ENCODE peak calls at places on chromosomes 7 and 10, in six cellular contexts. G is HCT116, M is SK-N-SH, L is K562, C is HepG2, R is GM12878. Z is an unnamed sample.
A peak's percentile ranks its signal among the peaks of the same experiment; 100 is the strongest.

GRCh38 chr10:92110039-92110794 is 180.7 kb downstream of the CPEB3 start:
- DNase-seq in G (no peak), M (no peak), L (no peak), R (no peak), C (no peak), Z (no peak)

GRCh38 chr7:37354661-37355131 is 94.0 kb downstream of the ELMO1 start:
- DNase-seq in L (peak; percentile 33), C (no peak), M (no peak), G (no peak), R (no peak), Z (no peak)

GRCh38 chr10:100883322-100883821 is 29.4 kb upstream of the SLF2 start:
- DNase-seq in G (no peak), L (no peak), C (no peak), R (no peak), M (no peak), Z (no peak)

GRCh38 chr10:38605153-38605661 is 511.1 kb downstream of the ZNF37A start:
- DNase-seq in R (no peak), G (no peak), M (no peak), L (no peak), C (no peak), Z (no peak)

GRCh38 chr7:29265208-29265923 is 70.8 kb downstream of the CHN2 start:
- DNase-seq in R (no peak), C (no peak), G (no peak), M (no peak), L (no peak), Z (peak; percentile 40)

GRCh38 chr7:26170663-26171062 is 18.7 kb downstream of the NFE2L3 start:
- DNase-seq in R (no peak), L (no peak), C (no peak), G (no peak), M (no peak), Z (no peak)

GRCh38 chr10:117439243-117439912 is 64.1 kb upstream of the PDZD8 start:
- DNase-seq in R (no peak), C (no peak), G (no peak), M (no peak), L (no peak), Z (no peak)

GRCh38 chr10:15313844-15314243 is 57.2 kb downstream of the FAM171A1 start:
- DNase-seq in L (peak; percentile 32), M (peak; percentile 78), C (no peak), G (no peak), R (no peak), Z (no peak)

GRCh38 chr7:38773430-38773829 is 135.6 kb downstream of the VPS41 start:
- DNase-seq in L (no peak), R (no peak), G (no peak), C (no peak), M (no peak), Z (no peak)

GRCh38 chr7:92961966-92962365 is 125.6 kb upstream of the CDK6 start:
- DNase-seq in C (no peak), M (no peak), R (no peak), G (no peak), L (no peak), Z (no peak)

GRCh38 chr7:774161-775109 is 47.4 kb upstream of the PRKAR1B start:
- DNase-seq in L (peak; percentile 47), C (no peak), G (peak; percentile 7), M (peak; percentile 93), R (no peak), Z (peak; percentile 96)

GRCh38 chr7:77295549-77295948 is 95.9 kb upstream of the FGL2 start:
- DNase-seq in C (no peak), M (no peak), R (no peak), G (no peak), L (no peak), Z (no peak)

GRCh38 chr7:69840248-69840647 is 242.0 kb downstream of the AUTS2 start:
- DNase-seq in M (no peak), C (no peak), L (no peak), R (no peak), G (no peak), Z (no peak)

GRCh38 chr7:69843653-69844052 is 245.4 kb downstream of the AUTS2 start:
- DNase-seq in R (peak; percentile 74), G (no peak), C (no peak), L (no peak), M (no peak), Z (no peak)

GRCh38 chr7:69837387-69838068 is 239.3 kb downstream of the AUTS2 start:
- DNase-seq in C (no peak), L (no peak), G (no peak), M (no peak), R (no peak), Z (peak; percentile 73)

GRCh38 chr7:69844264-69844868 is 246.1 kb downstream of the AUTS2 start:
- DNase-seq in L (no peak), M (no peak), C (no peak), G (no peak), R (no peak), Z (no peak)

GRCh38 chr7:69839782-69840181 is 241.5 kb downstream of the AUTS2 start:
- DNase-seq in L (no peak), R (no peak), C (no peak), G (no peak), M (no peak), Z (no peak)
- TF ChIP-seq JUND in L (no peak), R (no peak), C (no peak), G (no peak), M (no peak), Z (no peak)

DNA sequence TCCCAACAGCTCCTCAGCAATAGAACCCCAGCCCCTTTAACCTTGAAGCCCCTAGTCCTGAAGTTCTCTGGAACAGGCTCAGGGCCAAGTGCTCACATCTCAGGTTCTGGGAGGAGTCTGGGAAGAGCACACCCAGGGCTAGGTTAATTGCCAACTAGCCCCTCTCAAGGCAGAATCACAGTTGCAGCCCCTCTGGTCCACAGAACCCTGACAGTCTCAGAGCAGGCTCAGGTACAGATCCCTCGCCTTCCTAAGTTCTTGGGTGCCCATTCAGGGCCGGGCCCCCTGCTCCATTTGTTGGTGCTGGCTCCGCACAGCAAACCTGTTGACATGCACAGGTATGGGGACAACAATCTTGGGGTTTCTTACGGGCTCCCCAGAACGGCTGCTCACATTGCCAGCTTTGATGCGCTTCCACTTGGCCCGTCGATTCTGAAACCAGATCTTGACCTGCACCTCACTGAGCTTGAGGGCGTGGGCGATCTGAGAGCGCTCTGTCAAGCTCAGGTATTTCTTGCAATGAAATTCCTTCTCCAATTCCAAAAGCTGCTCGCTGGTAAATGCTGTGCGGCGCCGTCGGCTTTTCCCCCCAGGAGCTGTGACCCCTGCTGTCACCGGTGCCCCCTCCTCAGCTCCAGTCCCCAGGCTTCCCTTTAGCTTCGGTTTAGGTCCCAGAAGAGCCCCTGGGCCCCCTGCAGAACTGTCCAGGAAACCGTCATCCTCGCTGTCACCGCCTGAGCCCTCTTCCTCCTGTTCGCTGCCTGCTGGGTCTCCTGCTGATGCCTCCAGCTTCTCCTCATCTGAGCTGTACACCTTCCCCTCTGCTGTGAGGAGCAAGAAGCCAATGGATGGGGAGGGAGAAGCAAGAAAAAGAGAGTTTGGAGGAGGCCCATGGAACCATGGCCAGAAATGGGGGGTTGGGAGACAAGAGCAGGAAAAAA is 18.9 kb downstream of the GBX1 start:
- DNase-seq in G (no peak), C (no peak), L (no peak), M (no peak), R (no peak), Z (no peak)
- H3K27ac ChIP-seq in G (no peak overlapping the region), C (no peak overlapping the region), L (no peak overlapping the region), M (no peak overlapping the region), R (no peak overlapping the region), Z (no peak overlapping the region)

GRCh38 chr7:151820486-151821105 is 56.3 kb downstream of the PRKAG2 start:
- DNase-seq in L (no peak), R (no peak), M (no peak), G (no peak), C (no peak), Z (no peak)

GRCh38 chr7:151823783-151824182 is 53.1 kb downstream of the PRKAG2 start:
- DNase-seq in C (no peak), M (no peak), R (no peak), L (no peak), G (no peak), Z (no peak)

GRCh38 chr7:151821226-151821625 is 55.7 kb downstream of the PRKAG2 start:
- DNase-seq in C (no peak), M (no peak), G (no peak), R (no peak), L (no peak), Z (no peak)

GRCh38 chr7:151822541-151823181 is 54.3 kb downstream of the PRKAG2 start:
- DNase-seq in L (no peak), R (no peak), C (no peak), M (no peak), G (no peak), Z (no peak)

GRCh38 chr7:151821806-151822540 is 54.9 kb downstream of the PRKAG2 start:
- DNase-seq in R (no peak), C (no peak), G (no peak), M (no peak), L (no peak), Z (no peak)
- TF ChIP-seq JUND in R (no peak), C (no peak), G (no peak), M (no peak), L (no peak), Z (no peak)

GRCh38 chr10:60816624-60817023 is 38.3 kb downstream of the CDK1 start:
- DNase-seq in G (peak; percentile 64), C (peak; percentile 71), M (peak; percentile 68), L (peak; percentile 89), R (peak; percentile 26), Z (no peak)
- H3K27ac ChIP-seq in G (no peak overlapping the region), C (no peak overlapping the region), M (peak overlapping the region; percentile 88), L (no peak overlapping the region), R (no peak overlapping the region), Z (no peak overlapping the region)

DNA sequence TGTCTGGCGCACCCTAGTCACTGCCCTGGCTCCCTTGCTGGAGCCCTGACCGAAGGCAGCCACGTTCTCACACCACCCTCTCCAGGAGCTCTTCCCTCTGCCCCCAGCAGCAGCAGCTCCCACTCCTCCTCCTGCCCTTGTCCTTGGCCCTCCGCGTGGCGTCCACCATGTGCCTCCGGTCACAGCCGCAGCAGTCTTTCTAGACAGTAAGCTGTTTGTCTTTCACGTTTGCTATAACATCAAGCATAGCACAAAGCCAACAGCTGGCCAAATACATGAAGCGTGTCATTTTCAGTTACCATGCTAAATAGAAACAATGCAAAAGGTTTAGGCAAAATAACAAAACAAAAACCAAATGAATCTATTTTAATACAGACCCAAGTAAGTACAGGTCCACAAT is 3.3 kb downstream of the PITRM1 start:
- DNase-seq in R (no peak), L (no peak), C (no peak), M (no peak), G (no peak), Z (no peak)
- TF ChIP-seq JUND in R (no peak), L (no peak), C (no peak), M (no peak), G (no peak), Z (no peak)

DNA sequence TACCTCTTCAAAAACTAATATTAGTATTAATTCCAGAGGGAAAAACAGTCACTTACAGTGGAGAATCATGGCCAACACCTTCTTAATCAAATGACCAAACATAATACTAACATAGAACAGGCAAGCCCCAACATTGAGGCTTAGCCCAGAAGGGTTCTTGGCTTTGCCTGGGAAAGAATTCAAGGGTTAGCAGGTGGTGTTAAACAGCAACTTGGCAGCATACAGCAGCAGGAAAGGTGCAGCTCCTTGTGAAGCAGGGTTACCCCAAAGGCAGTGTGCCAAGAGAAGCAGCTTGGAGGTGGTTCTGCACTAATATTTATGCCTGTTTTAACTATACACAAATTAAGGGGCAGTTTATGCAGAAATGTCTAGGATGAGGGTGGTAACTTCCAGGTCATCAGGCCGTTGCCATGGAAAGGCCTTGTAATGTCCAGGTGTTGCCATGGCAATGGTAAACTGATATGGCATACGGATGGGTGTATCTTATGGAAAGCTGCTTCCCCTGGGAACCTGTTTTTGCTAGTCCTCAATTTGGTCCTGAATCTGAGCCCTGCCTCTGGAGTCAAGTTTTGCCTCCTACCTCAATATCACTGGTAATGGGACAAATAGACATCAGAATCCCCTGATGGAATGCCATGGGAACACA is 27.2 kb upstream of the BEND7 start:
- DNase-seq in R (no peak), C (no peak), M (no peak), G (no peak), L (no peak), Z (no peak)
- H3K27ac ChIP-seq in R (no peak overlapping the region), C (no peak overlapping the region), M (no peak overlapping the region), G (no peak overlapping the region), L (no peak overlapping the region), Z (no peak overlapping the region)

Z was measured in H1.